ENCODE peak calls at places on chromosome 12, in eight cellular contexts. B is left ventricle myocardium inferior, W is KBM-7, P is pulmonary artery endothelial cell, F is lung, Q is dorsolateral prefrontal cortex, S is colonic mucosa, C is neural crest cell. Z is an unnamed sample.

GRCh38 chr12:7327913-7328312 is 24.0 kb downstream of the ACSM4 start:
- DNase-seq in B (no peak), F (no peak), W (no peak), Q (no peak), C (no peak), S (no peak), P (no peak), Z (no peak)

GRCh38 chr12:130031571-130032189 is 127.9 kb upstream of the TMEM132D start:
- DNase-seq in S (peak; percentile 53), Q (peak; percentile 85), C (peak; percentile 94), W (peak; percentile 68), F (peak; percentile 43), B (peak; percentile 29), P (no peak), Z (no peak)

GRCh38 chr12:104598342-104599271 is 141.9 kb downstream of the CHST11 start:
- DNase-seq in P (no peak), W (peak; percentile 34), B (peak; percentile 19), Q (no peak), S (no peak), F (no peak), C (no peak), Z (no peak)

GRCh38 chr12:49389092-49389703 is 21.9 kb downstream of the SPATS2 start:
- DNase-seq in C (no peak), S (peak; percentile 22), Q (no peak), P (no peak), F (peak; percentile 32), W (no peak), B (peak; percentile 36), Z (peak; percentile 64)

GRCh38 chr12:68158427-68158826 is 1.1 kb downstream of the IFNG start:
- DNase-seq in F (no peak), W (peak; percentile 46), B (no peak), S (no peak), C (no peak), P (no peak), Q (no peak), Z (no peak)

GRCh38 chr12:25829192-25829591 is 129.3 kb upstream of the RASSF8 start:
- DNase-seq in B (no peak), W (no peak), Q (no peak), C (no peak), F (no peak), P (peak; percentile 96), S (no peak), Z (no peak)

GRCh38 chr12:62720661-62721330 is 214.2 kb downstream of the PPM1H start:
- DNase-seq in S (no peak), C (no peak), F (no peak), Q (peak; percentile 47), W (no peak), P (no peak), B (no peak), Z (no peak)

GRCh38 chr12:23536293-23536692 is 413.2 kb downstream of the SOX5 start:
- DNase-seq in W (no peak), Q (no peak), S (no peak), P (no peak), C (no peak), F (no peak), B (no peak), Z (no peak)

GRCh38 chr12:211142-211465 is 2.9 kb downstream of the SLC6A12 start:
- DNase-seq in S (no peak), P (no peak), B (no peak), C (no peak), F (no peak), Q (no peak), W (no peak), Z (no peak)

GRCh38 chr12:125140239-125140917 is 75.1 kb downstream of the AACS start:
- DNase-seq in F (no peak), Q (no peak), B (no peak), W (no peak), P (no peak), S (no peak), C (no peak), Z (no peak)

Z was measured in iPS DF 19.7.